ENCODE peak calls at places on chromosome 10, in five cellular contexts. One of them, this sample, is unnamed.

GRCh38 chr10:89213191-89213808 is 6.2 kb upstream of the CH25H start:
- DNase-seq in HepG2: peak
- DNase-seq in H1: no peak
- DNase-seq in K562: peak
- DNase-seq in GM12878: no peak
- DNase-seq in this sample: peak

GRCh38 chr10:18178862-18179483 is 38.7 kb downstream of the CACNB2 start:
- DNase-seq in HepG2: no peak
- DNase-seq in H1: no peak
- DNase-seq in K562: no peak
- DNase-seq in GM12878: no peak
- DNase-seq in this sample: no peak

GRCh38 chr10:24723386-24723787 is 300 bp downstream of the ARHGAP21 start:
- DNase-seq in HepG2: no peak
- DNase-seq in H1: no peak
- DNase-seq in K562: no peak
- DNase-seq in GM12878: no peak
- DNase-seq in this sample: no peak

GRCh38 chr10:84191106-84191505 is 3.2 kb upstream of the CDHR1 start:
- DNase-seq in HepG2: no peak
- DNase-seq in H1: no peak
- DNase-seq in K562: no peak
- DNase-seq in GM12878: no peak
- DNase-seq in this sample: no peak

GRCh38 chr10:78948616-78949015 is 120.2 kb upstream of the ZMIZ1 start:
- DNase-seq in HepG2: no peak
- DNase-seq in H1: no peak
- DNase-seq in K562: no peak
- DNase-seq in GM12878: no peak
- DNase-seq in this sample: no peak

GRCh38 chr10:61175331-61175730 is 231.3 kb upstream of the RHOBTB1 start:
- DNase-seq in HepG2: no peak
- DNase-seq in H1: no peak
- DNase-seq in K562: no peak
- DNase-seq in GM12878: no peak
- DNase-seq in this sample: no peak

GRCh38 chr10:3954615-3955014 is 169.6 kb upstream of the KLF6 start:
- DNase-seq in HepG2: no peak
- DNase-seq in H1: no peak
- DNase-seq in K562: no peak
- DNase-seq in GM12878: no peak
- DNase-seq in this sample: no peak

GRCh38 chr10:3452683-3453388 is 280.3 kb upstream of the PITRM1 start:
- DNase-seq in HepG2: no peak
- DNase-seq in H1: no peak
- DNase-seq in K562: no peak
- DNase-seq in GM12878: no peak
- DNase-seq in this sample: peak

GRCh38 chr10:1643161-1643910 is 94.0 kb downstream of the ADARB2 start:
- DNase-seq in HepG2: peak
- DNase-seq in H1: peak
- DNase-seq in K562: peak
- DNase-seq in GM12878: peak
- DNase-seq in this sample: peak

GRCh38 chr10:79207096-79207357 is 138.3 kb downstream of the ZMIZ1 start:
- DNase-seq in HepG2: no peak
- DNase-seq in H1: no peak
- DNase-seq in K562: no peak
- DNase-seq in GM12878: no peak
- DNase-seq in this sample: no peak

GRCh38 chr10:45532501-45532900 is 140.1 kb downstream of the ZFAND4 start:
- DNase-seq in HepG2: no peak
- DNase-seq in H1: no peak
- DNase-seq in K562: no peak
- DNase-seq in GM12878: no peak
- DNase-seq in this sample: no peak

GRCh38 chr10:944034-944831 is 12.7 kb upstream of the LARP4B start:
- DNase-seq in HepG2: no peak
- DNase-seq in H1: no peak
- DNase-seq in K562: no peak
- DNase-seq in GM12878: no peak
- DNase-seq in this sample: no peak

GRCh38 chr10:101780818-101781654 is 2.2 kb downstream of the NPM3 start:
- DNase-seq in HepG2: peak
- DNase-seq in H1: no peak
- DNase-seq in K562: peak
- DNase-seq in GM12878: peak
- DNase-seq in this sample: peak

GRCh38 chr10:21860718-21861117 is 142.8 kb downstream of the DNAJC1 start:
- DNase-seq in HepG2: no peak
- DNase-seq in H1: no peak
- DNase-seq in K562: no peak
- DNase-seq in GM12878: peak
- DNase-seq in this sample: no peak

GRCh38 chr10:118482393-118483331 is 112.8 kb downstream of the PRLHR start:
- DNase-seq in HepG2: no peak
- DNase-seq in H1: no peak
- DNase-seq in K562: peak
- DNase-seq in GM12878: no peak
- DNase-seq in this sample: no peak

GRCh38 chr10:20887706-20888535 is 9.2 kb downstream of the NEBL start:
- DNase-seq in HepG2: no peak
- DNase-seq in H1: no peak
- DNase-seq in K562: no peak
- DNase-seq in GM12878: no peak
- DNase-seq in this sample: no peak

GRCh38 chr10:86878973-86879781 is 78.2 kb downstream of the MMRN2 start:
- DNase-seq in HepG2: no peak
- DNase-seq in H1: no peak
- DNase-seq in K562: no peak
- DNase-seq in GM12878: no peak
- DNase-seq in this sample: no peak

GRCh38 chr10:92011560-92012214 is 88.1 kb downstream of the BTAF1 start:
- DNase-seq in HepG2: peak
- DNase-seq in H1: no peak
- DNase-seq in K562: peak
- DNase-seq in GM12878: no peak
- DNase-seq in this sample: peak

GRCh38 chr10:99172950-99173349 is 62.7 kb downstream of the HPSE2 start:
- DNase-seq in HepG2: no peak
- DNase-seq in H1: no peak
- DNase-seq in K562: no peak
- DNase-seq in GM12878: no peak
- DNase-seq in this sample: no peak

GRCh38 chr10:10092581-10092980 is 925.1 kb upstream of the CELF2 start:
- DNase-seq in HepG2: no peak
- DNase-seq in H1: no peak
- DNase-seq in K562: no peak
- DNase-seq in GM12878: no peak
- DNase-seq in this sample: no peak

GRCh38 chr10:850093-850492 is 81.4 kb downstream of the LARP4B start:
- DNase-seq in HepG2: no peak
- DNase-seq in H1: no peak
- DNase-seq in K562: no peak
- DNase-seq in GM12878: no peak
- DNase-seq in this sample: no peak

GRCh38 chr10:22427890-22428571 is 82.7 kb downstream of the SPAG6 start:
- DNase-seq in HepG2: no peak
- DNase-seq in H1: no peak
- DNase-seq in K562: no peak
- DNase-seq in GM12878: no peak
- DNase-seq in this sample: peak

GRCh38 chr10:24515481-24515880 is 208.2 kb downstream of the ARHGAP21 start:
- DNase-seq in HepG2: no peak
- DNase-seq in H1: no peak
- DNase-seq in K562: no peak
- DNase-seq in GM12878: no peak
- DNase-seq in this sample: no peak

GRCh38 chr10:6337382-6337781 is 134.7 kb downstream of the PFKFB3 start:
- DNase-seq in HepG2: no peak
- DNase-seq in H1: no peak
- DNase-seq in K562: no peak
- DNase-seq in GM12878: no peak
- DNase-seq in this sample: no peak

GRCh38 chr10:112435013-112435619 is 11.6 kb downstream of the ZDHHC6 start:
- DNase-seq in HepG2: peak
- DNase-seq in H1: no peak
- DNase-seq in K562: no peak
- DNase-seq in GM12878: no peak
- DNase-seq in this sample: peak

GRCh38 chr10:103795634-103796265 is 59.6 kb downstream of the SH3PXD2A start:
- DNase-seq in HepG2: no peak
- DNase-seq in H1: no peak
- DNase-seq in K562: no peak
- DNase-seq in GM12878: no peak
- DNase-seq in this sample: no peak
- TF ChIP-seq HDAC2 in HepG2: no peak
- TF ChIP-seq HDAC2 in H1: no peak
- TF ChIP-seq HDAC2 in K562: no peak
- TF ChIP-seq HDAC2 in GM12878: no peak
- TF ChIP-seq HDAC2 in this sample: no peak

GRCh38 chr10:133089461-133089800 is 1.7 kb downstream of the ADGRA1 start:
- DNase-seq in HepG2: no peak
- DNase-seq in H1: no peak
- DNase-seq in K562: no peak
- DNase-seq in GM12878: no peak
- DNase-seq in this sample: no peak
- TF ChIP-seq HDAC2 in HepG2: no peak
- TF ChIP-seq HDAC2 in H1: no peak
- TF ChIP-seq HDAC2 in K562: no peak
- TF ChIP-seq HDAC2 in GM12878: no peak
- TF ChIP-seq HDAC2 in this sample: no peak

GRCh38 chr10:31288961-31289360 is 30.1 kb upstream of the ZEB1 start:
- DNase-seq in HepG2: no peak
- DNase-seq in H1: no peak
- DNase-seq in K562: no peak
- DNase-seq in GM12878: no peak
- DNase-seq in this sample: no peak
- TF ChIP-seq HDAC2 in HepG2: no peak
- TF ChIP-seq HDAC2 in H1: no peak
- TF ChIP-seq HDAC2 in K562: no peak
- TF ChIP-seq HDAC2 in GM12878: no peak
- TF ChIP-seq HDAC2 in this sample: no peak

GRCh38 chr10:72731916-72732419 is 40.0 kb downstream of the MCU start:
- DNase-seq in HepG2: no peak
- DNase-seq in H1: no peak
- DNase-seq in K562: no peak
- DNase-seq in GM12878: no peak
- DNase-seq in this sample: no peak

GRCh38 chr10:72728462-72728861 is 36.5 kb downstream of the MCU start:
- DNase-seq in HepG2: no peak
- DNase-seq in H1: no peak
- DNase-seq in K562: no peak
- DNase-seq in GM12878: no peak
- DNase-seq in this sample: no peak

GRCh38 chr10:72730462-72730861 is 38.5 kb downstream of the MCU start:
- DNase-seq in HepG2: no peak
- DNase-seq in H1: no peak
- DNase-seq in K562: no peak
- DNase-seq in GM12878: no peak
- DNase-seq in this sample: no peak

GRCh38 chr10:72727128-72727527 is 35.2 kb downstream of the MCU start:
- DNase-seq in HepG2: no peak
- DNase-seq in H1: no peak
- DNase-seq in K562: no peak
- DNase-seq in GM12878: no peak
- DNase-seq in this sample: no peak

GRCh38 chr10:72729528-72729927 is 37.6 kb downstream of the MCU start:
- DNase-seq in HepG2: peak
- DNase-seq in H1: no peak
- DNase-seq in K562: no peak
- DNase-seq in GM12878: peak
- DNase-seq in this sample: no peak
- TF ChIP-seq HDAC2 in HepG2: no peak
- TF ChIP-seq HDAC2 in H1: no peak
- TF ChIP-seq HDAC2 in K562: no peak
- TF ChIP-seq HDAC2 in GM12878: no peak
- TF ChIP-seq HDAC2 in this sample: no peak

DNA sequence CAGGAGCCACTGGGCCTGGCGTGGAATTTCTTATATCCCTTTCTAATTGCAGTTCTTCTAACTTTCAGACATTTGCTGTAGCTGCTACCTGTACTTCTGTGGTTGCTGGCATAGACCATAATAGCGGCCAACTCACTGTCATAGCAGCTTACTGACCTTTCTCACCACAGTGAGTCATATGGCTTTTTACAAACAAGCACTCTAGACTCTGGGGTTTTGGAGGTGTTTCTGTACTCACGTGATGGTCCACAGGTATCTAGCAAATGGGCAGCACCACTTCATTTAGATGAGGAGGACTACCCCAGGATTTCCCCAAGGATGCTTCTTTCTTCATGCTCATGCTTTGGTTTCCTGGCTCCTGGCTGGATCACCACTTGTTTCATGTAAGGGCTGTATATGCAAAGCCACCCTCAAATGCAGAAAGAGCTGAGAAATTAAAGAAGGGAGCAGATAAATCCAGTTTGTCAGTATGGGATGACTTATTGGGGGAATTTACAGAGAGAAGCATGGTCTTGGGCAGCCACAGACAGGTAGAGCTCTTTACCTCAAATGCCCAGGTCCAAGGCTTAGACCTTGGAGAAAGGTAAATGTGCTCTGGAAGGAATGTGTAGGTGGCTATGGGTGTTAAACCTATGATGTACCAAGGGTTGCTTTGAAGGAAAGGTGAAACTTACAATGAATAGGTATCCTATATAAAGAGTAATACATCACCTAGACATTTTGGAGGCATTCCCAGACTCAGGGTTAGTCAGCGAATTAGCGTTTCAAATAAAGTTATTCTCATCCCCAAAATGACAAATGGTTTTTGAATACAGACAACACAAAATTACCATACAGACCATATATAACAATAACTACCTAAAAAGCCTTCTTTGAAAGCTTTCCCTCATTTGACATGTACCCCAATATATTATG is 15.9 kb upstream of the SLC25A16 start:
- DNase-seq in HepG2: peak
- DNase-seq in H1: no peak
- DNase-seq in K562: no peak
- DNase-seq in GM12878: no peak
- DNase-seq in this sample: peak
- TF ChIP-seq HDAC2 in HepG2: no peak
- TF ChIP-seq HDAC2 in H1: no peak
- TF ChIP-seq HDAC2 in K562: no peak
- TF ChIP-seq HDAC2 in GM12878: no peak
- TF ChIP-seq HDAC2 in this sample: no peak